ENCODE peak calls at places on chromosome 13, in six cellular contexts. V, X, Z, N, J and B are unnamed samples.

GRCh38 chr13:112819111-112819510 is 129.3 kb downstream of the ATP11A start:
- DNase-seq in X (no peak), V (no peak), J (no peak), N (no peak), Z (no peak), B (no peak)

GRCh38 chr13:111909971-111910671 is 156.8 kb upstream of the SOX1 start:
- DNase-seq in V (no peak), Z (no peak), N (peak; percentile 11), X (no peak), J (no peak), B (no peak)

GRCh38 chr13:19572280-19572679 is 10.9 kb upstream of the TPTE2 start:
- DNase-seq in Z (no peak), N (no peak), V (no peak), X (no peak), J (no peak), B (no peak)

GRCh38 chr13:93559718-93560117 is 333.1 kb downstream of the GPC6 start:
- DNase-seq in N (no peak), X (peak; percentile 17), V (peak; percentile 93), J (peak; percentile 84), Z (peak; percentile 87), B (peak; percentile 55)

GRCh38 chr13:45481688-45482087 is 16.9 kb downstream of the COG3 start:
- DNase-seq in N (no peak), J (no peak), V (peak; percentile 25), Z (no peak), X (no peak), B (no peak)

GRCh38 chr13:113129480-113129879 is 6.9 kb downstream of the F10 start:
- DNase-seq in J (no peak), X (no peak), Z (no peak), N (no peak), V (no peak), B (no peak)

GRCh38 chr13:31875134-31875533 is 135.8 kb downstream of the RXFP2 start:
- DNase-seq in Z (no peak), V (no peak), X (peak; percentile 42), N (no peak), J (no peak), B (peak; percentile 58)

GRCh38 chr13:40377783-40378182 is 288.7 kb downstream of the FOXO1 start:
- DNase-seq in X (peak; percentile 22), N (no peak), V (no peak), Z (peak; percentile 67), J (no peak), B (peak; percentile 48)

GRCh38 chr13:73698859-73699258 is 435.3 kb downstream of the KLF12 start:
- DNase-seq in X (peak; percentile 13), J (peak; percentile 44), N (no peak), V (no peak), Z (peak; percentile 37), B (peak; percentile 36)

GRCh38 chr13:74320282-74320681 is 186.1 kb upstream of the KLF12 start:
- DNase-seq in N (no peak), X (no peak), J (no peak), V (no peak), Z (no peak), B (no peak)

GRCh38 chr13:40624338-40624737 is 42.1 kb downstream of the FOXO1 start:
- DNase-seq in Z (peak; percentile 54), V (peak; percentile 46), N (no peak), X (peak; percentile 30), J (no peak), B (peak; percentile 55)

GRCh38 chr13:41458187-41458938 is 1.0 kb downstream of the RGCC start:
- DNase-seq in N (peak; percentile 42), J (peak; percentile 46), V (peak; percentile 53), X (no peak), Z (no peak), B (no peak)

GRCh38 chr13:27339299-27339698 is 68.7 kb downstream of the RASL11A start:
- DNase-seq in J (peak; percentile 42), X (peak; percentile 35), Z (peak; percentile 73), V (peak; percentile 64), N (no peak), B (peak; percentile 14)

GRCh38 chr13:25300861-25301346 is 521 bp upstream of the NUP58 start:
- DNase-seq in N (peak; percentile 42), V (no peak), X (peak; percentile 12), Z (peak; percentile 24), J (no peak), B (no peak)

GRCh38 chr13:98476538-98476966 is 100.4 kb downstream of the STK24 start:
- DNase-seq in V (peak; percentile 83), Z (peak; percentile 80), X (peak; percentile 95), N (peak; percentile 53), J (peak; percentile 92), B (peak; percentile 92)

GRCh38 chr13:25168800-25169199 is 3.3 kb downstream of the AMER2 start:
- DNase-seq in Z (no peak), V (no peak), X (no peak), J (no peak), N (no peak), B (no peak)

GRCh38 chr13:106533940-106534843 is 1.3 kb downstream of the EFNB2 start:
- DNase-seq in N (peak; percentile 48), Z (peak; percentile 82), X (peak; percentile 62), J (peak; percentile 63), V (peak; percentile 60), B (peak; percentile 69)

GRCh38 chr13:94312511-94313191 is 166.8 kb downstream of the DCT start:
- DNase-seq in V (peak; percentile 32), N (no peak), Z (peak; percentile 34), X (no peak), J (no peak), B (no peak)

GRCh38 chr13:84487681-84488080 is 605.4 kb upstream of the SLITRK1 start:
- DNase-seq in N (no peak), J (no peak), X (no peak), V (no peak), Z (no peak), B (no peak)

GRCh38 chr13:83184819-83185218 is 697.5 kb downstream of the SLITRK1 start:
- DNase-seq in V (peak; percentile 45), X (peak; percentile 42), N (no peak), Z (peak; percentile 79), J (peak; percentile 79), B (peak; percentile 70)

GRCh38 chr13:113646921-113647340 is 11.1 kb downstream of the ATP4B start:
- DNase-seq in J (no peak), N (no peak), V (no peak), X (no peak), Z (no peak), B (no peak)

GRCh38 chr13:84096221-84096620 is 213.9 kb upstream of the SLITRK1 start:
- DNase-seq in X (peak; percentile 2), J (peak; percentile 1), N (no peak), Z (peak; percentile 42), V (peak; percentile 25), B (no peak)

GRCh38 chr13:45092668-45093067 is 27.6 kb upstream of the GTF2F2 start:
- DNase-seq in J (no peak), X (peak; percentile 55), N (no peak), V (peak; percentile 29), Z (no peak), B (peak; percentile 66)

DNA sequence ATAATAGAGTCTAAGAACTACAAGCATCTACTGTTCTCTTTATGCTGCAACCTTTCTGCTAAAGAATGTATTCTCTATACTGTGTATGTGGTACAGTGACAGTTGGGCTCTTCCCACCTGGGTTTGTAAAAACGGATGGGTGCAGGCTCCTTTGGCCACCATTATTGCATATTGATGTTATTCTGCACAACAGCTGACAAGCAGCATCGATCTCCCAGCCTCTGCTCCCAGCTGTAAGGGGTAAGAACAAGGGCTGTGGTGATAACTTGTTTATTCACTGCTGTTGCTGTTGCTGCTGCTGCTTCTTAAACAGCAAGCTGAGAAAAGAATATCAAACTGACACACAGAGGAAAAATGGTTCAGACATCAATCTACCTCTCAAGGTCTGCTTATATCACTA is 56.2 kb downstream of the KCNRG start:
- DNase-seq in V (no peak), Z (no peak), J (no peak), X (no peak), N (no peak), B (no peak)
- H3K4me3 ChIP-seq in V (no peak overlapping the region), Z (no peak overlapping the region), J (no peak overlapping the region), X (peak overlapping the region; percentile 13), N (no peak overlapping the region), B (no peak overlapping the region)

GRCh38 chr13:89113744-89114143 is 1442.6 kb downstream of the SLITRK5 start:
- DNase-seq in N (no peak), J (no peak), X (no peak), V (no peak), Z (no peak), B (no peak)

GRCh38 chr13:89115307-89115706 is 1444.1 kb downstream of the SLITRK5 start:
- DNase-seq in X (no peak), N (no peak), V (no peak), Z (no peak), J (no peak), B (no peak)
- TF ChIP-seq CTCF in X (peak; percentile 12), N (no peak), V (peak; percentile 15), Z (peak; percentile 2), J (no peak), B (no peak)

DNA sequence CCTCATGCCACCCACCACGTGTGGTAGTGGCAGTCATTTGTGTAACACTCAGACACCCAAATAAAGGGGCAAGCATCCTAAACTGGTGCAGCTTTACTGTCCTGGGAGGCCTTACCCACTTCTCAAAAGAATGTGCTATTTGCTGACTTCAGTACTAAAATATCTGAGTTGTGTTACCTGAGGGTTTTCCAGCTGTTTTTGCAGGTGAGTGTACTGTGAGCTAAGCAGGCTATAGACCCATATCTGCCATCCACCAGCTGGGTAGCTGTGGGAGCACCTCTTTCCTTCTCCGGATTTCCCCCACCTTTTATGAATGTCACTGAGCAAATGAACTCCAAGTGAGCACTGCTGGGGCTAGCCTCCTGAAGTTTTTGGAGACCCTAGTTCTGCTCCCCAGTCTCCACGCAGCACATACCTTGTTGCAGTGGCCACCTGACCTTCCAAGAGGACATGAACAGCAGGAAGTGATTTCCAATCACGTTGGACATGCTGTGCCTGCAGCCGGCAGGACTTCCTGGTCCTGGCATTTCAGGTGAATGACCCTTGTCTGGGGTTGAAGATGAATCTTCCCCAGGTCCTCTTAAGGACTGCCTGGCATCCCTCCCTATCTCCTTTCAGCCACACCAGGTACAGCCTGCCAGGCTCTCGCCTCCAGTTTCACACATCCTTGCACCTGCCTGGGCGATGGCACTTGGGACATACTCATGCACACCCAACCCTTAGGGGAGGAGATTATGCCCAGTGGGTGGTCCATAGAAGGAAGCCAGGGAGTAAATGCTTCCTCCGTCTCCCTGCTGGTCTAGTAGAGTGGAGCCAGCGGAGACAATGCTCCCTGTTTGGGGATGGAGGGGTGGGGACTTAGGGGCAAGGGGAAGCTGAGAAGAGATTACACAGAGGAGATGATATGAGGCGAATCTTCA is 109.5 kb upstream of the SPATA13 start:
- DNase-seq in V (peak; percentile 45), N (no peak), Z (no peak), X (no peak), J (no peak), B (no peak)
- H3K4me3 ChIP-seq in V (no peak overlapping the region), N (no peak overlapping the region), Z (no peak overlapping the region), X (peak overlapping the region; percentile 5), J (no peak overlapping the region), B (no peak overlapping the region)

GRCh38 chr13:110442946-110443632 is 118.4 kb downstream of the RAB20 start:
- DNase-seq in Z (peak; percentile 72), N (no peak), V (peak; percentile 51), J (peak; percentile 75), X (peak; percentile 58), B (peak; percentile 73)

GRCh38 chr13:110445183-110445582 is 116.3 kb downstream of the RAB20 start:
- DNase-seq in Z (peak; percentile 89), V (peak; percentile 41), N (no peak), J (peak; percentile 77), X (peak; percentile 55), B (peak; percentile 93)

GRCh38 chr13:110445722-110446569 is 115.6 kb downstream of the RAB20 start:
- DNase-seq in J (peak; percentile 31), X (no peak), V (peak; percentile 66), N (no peak), Z (peak; percentile 54), B (no peak)

GRCh38 chr13:110443633-110444225 is 117.8 kb downstream of the RAB20 start:
- DNase-seq in V (no peak), N (no peak), J (no peak), X (no peak), Z (peak; percentile 48), B (no peak)

GRCh38 chr13:110444226-110444653 is 117.3 kb downstream of the RAB20 start:
- DNase-seq in X (peak; percentile 47), Z (peak; percentile 89), N (no peak), J (peak; percentile 20), V (peak; percentile 29), B (peak; percentile 49)
- TF ChIP-seq CTCF in X (peak; percentile 55), Z (peak; percentile 74), N (no peak), J (peak; percentile 4), V (peak; percentile 30), B (peak; percentile 11)